ENCODE peak calls at places on chromosomes 7 and 10, in ten cellular contexts. S is MCF 10A, Y is NB4, J is GM23338, Q is GM12865, G is prostate gland, M is fibroblast of the aortic adventitia, D is dorsolateral prefrontal cortex, N is psoas muscle, X is fibroblast of pulmonary artery. B is an unnamed sample.

GRCh38 chr7:120955577-120956149 is 5.1 kb downstream of the ING3 start:
- DNase-seq in D (no peak), Q (no peak), S (no peak), Y (no peak), X (no peak), G (no peak), M (no peak), J (no peak), N (no peak), B (no peak)

GRCh38 chr7:116601426-116601825 is 70.6 kb upstream of the MET start:
- DNase-seq in M (no peak), X (no peak), D (no peak), Q (peak; percentile 32), S (no peak), G (no peak), Y (no peak), N (no peak), J (no peak), B (no peak)

GRCh38 chr10:75345738-75346137 is 55.8 kb downstream of the ZNF503 start:
- DNase-seq in M (no peak), X (no peak), G (no peak), J (no peak), S (no peak), D (no peak), Q (no peak), Y (no peak), N (no peak), B (no peak)

GRCh38 chr7:158263964-158264748 is 323.5 kb downstream of the PTPRN2 start:
- DNase-seq in N (no peak), S (no peak), J (no peak), X (no peak), D (no peak), G (no peak), M (no peak), Q (no peak), Y (no peak), B (no peak)

GRCh38 chr7:107638594-107638993 is 22.0 kb upstream of the SLC26A4 start:
- DNase-seq in D (no peak), G (no peak), S (no peak), M (no peak), Q (peak; percentile 80), Y (peak; percentile 44), N (no peak), X (no peak), J (no peak), B (no peak)

GRCh38 chr10:31467791-31468535 is 148.9 kb downstream of the ZEB1 start:
- DNase-seq in G (peak; percentile 16), M (peak; percentile 14), D (no peak), N (peak; percentile 13), S (peak; percentile 51), Y (peak; percentile 2), X (peak; percentile 33), Q (peak; percentile 37), J (peak; percentile 87), B (no peak)

GRCh38 chr7:7424151-7424873 is 111.4 kb downstream of the COL28A1 start:
- DNase-seq in D (peak; percentile 55), Y (peak; percentile 81), Q (peak; percentile 72), M (peak; percentile 78), S (peak; percentile 85), G (peak; percentile 70), X (peak; percentile 78), J (peak; percentile 87), N (peak; percentile 37), B (peak; percentile 16)

GRCh38 chr7:95430864-95431263 is 4.0 kb downstream of the PON2 start:
- DNase-seq in Y (no peak), X (peak; percentile 56), S (peak; percentile 95), D (no peak), M (no peak), J (no peak), Q (no peak), G (no peak), N (no peak), B (no peak)

GRCh38 chr7:30625283-30625682 is 30.6 kb downstream of the GARS1 start:
- DNase-seq in J (no peak), D (no peak), S (no peak), X (no peak), N (no peak), G (no peak), M (no peak), Q (no peak), Y (no peak), B (no peak)

GRCh38 chr10:132533571-132534260 is 3.9 kb upstream of the INPP5A start:
- DNase-seq in M (no peak), G (no peak), X (no peak), Y (no peak), D (no peak), S (no peak), J (no peak), Q (no peak), N (peak; percentile 8), B (no peak)

GRCh38 chr7:98355250-98355538 is 45.7 kb downstream of the BAIAP2L1 start:
- DNase-seq in N (no peak), D (no peak), G (no peak), Q (no peak), Y (no peak), S (no peak), M (no peak), X (no peak), J (no peak), B (no peak)

GRCh38 chr10:21172774-21173432 is 275.8 kb upstream of the NEBL start:
- DNase-seq in N (peak; percentile 15), G (peak; percentile 31), J (peak; percentile 61), X (no peak), Y (no peak), S (no peak), Q (no peak), D (peak; percentile 53), M (no peak), B (no peak)

GRCh38 chr10:21174670-21175495 is 277.8 kb upstream of the NEBL start:
- DNase-seq in Y (no peak), N (no peak), J (peak; percentile 60), Q (no peak), G (peak; percentile 29), M (no peak), S (peak; percentile 49), X (no peak), D (no peak), B (no peak)

GRCh38 chr10:21173433-21173963 is 276.4 kb upstream of the NEBL start:
- DNase-seq in Y (no peak), G (no peak), N (peak; percentile 15), Q (no peak), J (peak; percentile 30), X (no peak), D (no peak), S (no peak), M (no peak), B (no peak)

GRCh38 chr10:21175797-21176196 is 278.7 kb upstream of the NEBL start:
- DNase-seq in G (no peak), M (no peak), J (no peak), Y (no peak), Q (no peak), N (no peak), D (no peak), X (no peak), S (no peak), B (no peak)

GRCh38 chr10:21173964-21174669 is 277.0 kb upstream of the NEBL start:
- DNase-seq in Y (no peak), S (peak; percentile 79), M (no peak), J (peak; percentile 78), D (peak; percentile 76), G (peak; percentile 78), Q (peak; percentile 4), X (peak; percentile 24), N (peak; percentile 29), B (no peak)
- TF ChIP-seq CTCF in Y (no peak), S (no peak), M (no peak), J (no peak), D (no peak), G (no peak), Q (no peak), X (no peak), N (no peak), B (no peak)

DNA sequence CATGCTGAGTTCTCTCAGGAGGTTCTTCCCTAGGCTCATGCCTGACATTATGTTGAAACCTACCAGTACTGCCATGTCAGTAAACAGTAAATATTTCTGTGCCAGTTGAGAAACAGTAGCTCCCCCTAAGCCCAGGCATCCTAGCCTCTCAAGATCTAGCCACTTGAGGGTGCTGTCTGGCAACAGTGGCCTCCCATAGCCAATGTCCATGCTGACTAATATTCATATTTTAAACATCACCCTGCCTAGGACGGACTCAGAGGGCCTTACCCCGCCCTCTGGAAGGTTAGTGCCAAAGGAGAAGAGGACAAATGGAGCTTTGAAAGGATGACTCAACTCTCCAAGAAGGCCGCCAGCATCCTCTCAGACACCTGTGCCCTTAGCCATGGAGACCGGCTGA is 7.7 kb downstream of the ACSM6 start:
- DNase-seq in J (no peak), N (no peak), M (peak; percentile 20), Y (no peak), Q (peak; percentile 31), D (no peak), X (peak; percentile 33), S (peak; percentile 86), G (no peak), B (no peak)
- TF ChIP-seq CTCF in J (peak; percentile 80), N (no peak), M (peak; percentile 34), Y (peak; percentile 13), Q (peak; percentile 25), D (no peak), X (peak; percentile 37), S (peak; percentile 57), G (no peak), B (no peak)

GRCh38 chr7:137658194-137658900 is 188.4 kb downstream of the DGKI start:
- DNase-seq in S (no peak), D (no peak), Q (no peak), Y (no peak), J (peak; percentile 72), N (no peak), G (no peak), X (no peak), M (no peak), B (no peak)

GRCh38 chr7:137657476-137658193 is 189.1 kb downstream of the DGKI start:
- DNase-seq in X (no peak), G (no peak), N (no peak), D (no peak), Q (peak; percentile 42), J (no peak), S (no peak), M (no peak), Y (no peak), B (no peak)

GRCh38 chr7:137655804-137656203 is 191.0 kb downstream of the DGKI start:
- DNase-seq in X (no peak), Y (no peak), N (no peak), G (no peak), J (no peak), Q (no peak), S (no peak), D (no peak), M (no peak), B (no peak)

GRCh38 chr7:137656850-137657232 is 189.9 kb downstream of the DGKI start:
- DNase-seq in Y (no peak), J (no peak), Q (no peak), G (no peak), M (peak; percentile 67), S (no peak), N (no peak), D (no peak), X (no peak), B (no peak)

GRCh38 chr7:137656227-137656849 is 190.4 kb downstream of the DGKI start:
- DNase-seq in Y (peak; percentile 85), N (peak; percentile 73), M (peak; percentile 89), J (peak; percentile 84), D (peak; percentile 76), G (peak; percentile 70), X (peak; percentile 87), S (peak; percentile 77), Q (peak; percentile 86), B (peak; percentile 29)
- TF ChIP-seq CTCF in Y (peak; percentile 85), N (peak; percentile 77), M (peak; percentile 84), J (peak; percentile 89), D (peak; percentile 90), G (peak; percentile 20), X (peak; percentile 81), S (peak; percentile 82), Q (peak; percentile 84), B (peak; percentile 65)

GRCh38 chr10:103921750-103922195 is 3.8 kb upstream of the STN1 start:
- DNase-seq in N (no peak), J (peak; percentile 62), D (no peak), G (no peak), X (peak; percentile 31), Y (no peak), Q (peak; percentile 54), S (no peak), M (peak; percentile 12), B (no peak)
- TF ChIP-seq CTCF in N (no peak), J (peak; percentile 62), D (peak; percentile 17), G (no peak), X (peak; percentile 11), Y (no peak), Q (no peak), S (no peak), M (peak; percentile 2), B (no peak)

B was measured in natural killer cell.